ENCODE peak calls at places on chromosomes 5 and 9, in four cellular contexts. M, K, J and A are unnamed samples.

GRCh38 chr9:109190151-109190550 is 23.1 kb upstream of the FRRS1L start:
- DNase-seq in M (no peak), K (no peak), J (no peak), A (no peak)

GRCh38 chr5:82272957-82273356 is 5.2 kb downstream of the RPS23 start:
- DNase-seq in M (peak; percentile 14), K (no peak), J (no peak), A (no peak)

GRCh38 chr5:108642170-108642906 is 105.4 kb upstream of the FER start:
- DNase-seq in M (peak; percentile 61), K (peak; percentile 66), J (peak; percentile 82), A (peak; percentile 26)

GRCh38 chr5:106094128-106094726 is 1576.5 kb downstream of the EFNA5 start:
- DNase-seq in M (no peak), K (no peak), J (peak; percentile 80), A (no peak)

GRCh38 chr5:80568251-80568650 is 1.8 kb downstream of the ANKRD34B start:
- DNase-seq in M (no peak), K (no peak), J (no peak), A (no peak)

GRCh38 chr9:131179561-131180219 is 54.3 kb downstream of the NUP214 start:
- DNase-seq in M (peak; percentile 55), K (no peak), J (no peak), A (no peak)

GRCh38 chr5:92780057-92780456 is 801.0 kb downstream of the NR2F1-AS1 start:
- DNase-seq in M (no peak), K (no peak), J (no peak), A (no peak)

GRCh38 chr9:37922391-37923120 is 18.6 kb upstream of the SLC25A51 start:
- DNase-seq in M (no peak), K (no peak), J (no peak), A (no peak)

GRCh38 chr9:120344230-120344629 is 235.7 kb downstream of the CDK5RAP2 start:
- DNase-seq in M (no peak), K (no peak), J (no peak), A (no peak)

GRCh38 chr5:147037517-147038205 is 159.1 kb upstream of the PPP2R2B start:
- DNase-seq in M (no peak), K (no peak), J (peak; percentile 47), A (no peak)

GRCh38 chr9:6931913-6932312 is 174.1 kb downstream of the KDM4C start:
- DNase-seq in M (no peak), K (no peak), J (no peak), A (no peak)

GRCh38 chr5:72452515-72453259 is 54.5 kb downstream of the ZNF366 start:
- DNase-seq in M (no peak), K (peak; percentile 80), J (no peak), A (no peak)

GRCh38 chr5:8520922-8521321 is 652.0 kb downstream of the MTRR start:
- DNase-seq in M (no peak), K (no peak), J (no peak), A (no peak)

GRCh38 chr5:2093859-2094615 is 211.3 kb upstream of the IRX4 start:
- DNase-seq in M (no peak), K (no peak), J (no peak), A (no peak)

GRCh38 chr9:135814421-135814820 is 92.9 kb downstream of the CAMSAP1 start:
- DNase-seq in M (no peak), K (no peak), J (no peak), A (no peak)

GRCh38 chr9:101463397-101463796 is 27.8 kb upstream of the ALDOB start:
- DNase-seq in M (no peak), K (no peak), J (no peak), A (no peak)

GRCh38 chr5:68021185-68021584 is 194.4 kb upstream of the PIK3R1 start:
- DNase-seq in M (no peak), K (no peak), J (no peak), A (no peak)

GRCh38 chr9:86239053-86239770 is 20.2 kb downstream of the C9orf153 start:
- DNase-seq in M (no peak), K (no peak), J (no peak), A (no peak)

GRCh38 chr9:684055-684949 is 157.2 kb upstream of the DMRT1 start:
- DNase-seq in M (no peak), K (no peak), J (no peak), A (no peak)

GRCh38 chr5:155471027-155471426 is 457.5 kb downstream of the KIF4B start:
- DNase-seq in M (no peak), K (no peak), J (no peak), A (no peak)

GRCh38 chr9:16367605-16368424 is 502.7 kb downstream of the BNC2 start:
- DNase-seq in M (no peak), K (no peak), J (no peak), A (no peak)

GRCh38 chr5:102537011-102537410 is 38.2 kb upstream of the SLCO6A1 start:
- DNase-seq in M (no peak), K (no peak), J (no peak), A (no peak)

GRCh38 chr5:90494043-90494442 is 19.4 kb downstream of the POLR3G start:
- DNase-seq in M (no peak), K (no peak), J (no peak), A (no peak)

GRCh38 chr5:142982821-142983200 is 212.6 kb downstream of the ARHGAP26 start:
- DNase-seq in M (peak; percentile 30), K (no peak), J (peak; percentile 37), A (no peak)

DNA sequence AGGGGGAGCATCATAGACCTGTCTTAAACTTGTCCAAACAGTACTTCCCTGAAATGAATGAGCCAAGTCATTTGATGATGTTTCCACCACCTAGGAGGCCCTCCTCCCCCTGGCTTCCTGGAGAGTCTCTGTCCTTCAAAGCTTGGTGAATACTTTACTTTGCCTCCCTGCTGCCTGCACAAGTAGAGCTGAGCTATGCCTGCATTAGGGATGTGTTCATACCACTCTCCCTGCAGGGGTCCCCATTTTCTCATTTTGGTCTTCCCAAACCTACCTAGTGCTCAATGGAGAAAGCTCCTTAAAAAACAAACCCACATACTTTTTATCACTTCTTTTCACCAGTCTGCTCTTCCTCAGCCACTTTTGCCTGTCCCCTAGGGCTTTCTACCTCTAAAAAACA is 7.7 kb downstream of the CCNI2 start:
- DNase-seq in M (no peak), K (no peak), J (peak; percentile 31), A (no peak)
- TF ChIP-seq CTCF in M (no peak), K (no peak), J (no peak), A (no peak)

GRCh38 chr5:61567337-61567736 is 235.3 kb downstream of the ZSWIM6 start:
- DNase-seq in M (no peak), K (no peak), J (no peak), A (no peak)

GRCh38 chr5:61572959-61573358 is 240.9 kb downstream of the ZSWIM6 start:
- DNase-seq in M (no peak), K (no peak), J (no peak), A (no peak)

GRCh38 chr5:61575103-61575502 is 243.0 kb downstream of the ZSWIM6 start:
- DNase-seq in M (no peak), K (no peak), J (no peak), A (no peak)

GRCh38 chr5:61570767-61571166 is 238.7 kb downstream of the ZSWIM6 start:
- DNase-seq in M (no peak), K (no peak), J (no peak), A (no peak)

GRCh38 chr5:61569353-61569752 is 237.3 kb downstream of the ZSWIM6 start:
- DNase-seq in M (no peak), K (no peak), J (no peak), A (no peak)
- TF ChIP-seq CTCF in M (no peak), K (no peak), J (no peak), A (no peak)

GRCh38 chr5:14168793-14169262 is 25.7 kb downstream of the TRIO start:
- DNase-seq in M (no peak), K (no peak), J (no peak), A (no peak)

GRCh38 chr5:14171621-14172020 is 28.5 kb downstream of the TRIO start:
- DNase-seq in M (no peak), K (no peak), J (no peak), A (no peak)

GRCh38 chr5:14172149-14172795 is 29.1 kb downstream of the TRIO start:
- DNase-seq in M (no peak), K (no peak), J (no peak), A (no peak)

GRCh38 chr5:14173419-14174234 is 30.5 kb downstream of the TRIO start:
- DNase-seq in M (no peak), K (no peak), J (no peak), A (no peak)

GRCh38 chr5:14171091-14171490 is 27.9 kb downstream of the TRIO start:
- DNase-seq in M (no peak), K (no peak), J (no peak), A (no peak)
- TF ChIP-seq CTCF in M (no peak), K (no peak), J (no peak), A (no peak)

DNA sequence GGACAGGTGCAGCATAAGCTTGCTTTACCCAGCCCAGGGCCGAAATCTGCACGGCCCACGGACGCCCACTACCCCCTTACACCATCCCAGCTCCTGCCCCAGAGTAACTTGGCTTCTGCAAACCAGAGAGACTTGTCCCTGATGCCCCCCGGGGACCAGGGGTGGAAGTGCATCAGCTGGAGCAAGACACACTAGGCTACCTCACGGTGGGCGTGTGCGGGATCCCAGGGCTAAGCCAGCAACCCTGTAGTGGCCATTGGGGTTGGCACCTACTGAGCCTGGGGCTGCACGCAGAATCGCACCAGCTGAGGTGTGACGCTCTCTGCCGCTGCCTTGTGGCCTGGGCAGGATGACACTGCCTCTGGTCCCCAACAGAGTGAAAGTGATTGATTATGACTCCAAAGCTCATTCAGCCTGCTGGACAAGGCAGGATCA is 6.1 kb upstream of the ZNF79 start:
- DNase-seq in M (peak; percentile 37), K (no peak), J (peak; percentile 16), A (no peak)
- TF ChIP-seq CTCF in M (peak; percentile 22), K (no peak), J (no peak), A (peak; percentile 42)

DNA sequence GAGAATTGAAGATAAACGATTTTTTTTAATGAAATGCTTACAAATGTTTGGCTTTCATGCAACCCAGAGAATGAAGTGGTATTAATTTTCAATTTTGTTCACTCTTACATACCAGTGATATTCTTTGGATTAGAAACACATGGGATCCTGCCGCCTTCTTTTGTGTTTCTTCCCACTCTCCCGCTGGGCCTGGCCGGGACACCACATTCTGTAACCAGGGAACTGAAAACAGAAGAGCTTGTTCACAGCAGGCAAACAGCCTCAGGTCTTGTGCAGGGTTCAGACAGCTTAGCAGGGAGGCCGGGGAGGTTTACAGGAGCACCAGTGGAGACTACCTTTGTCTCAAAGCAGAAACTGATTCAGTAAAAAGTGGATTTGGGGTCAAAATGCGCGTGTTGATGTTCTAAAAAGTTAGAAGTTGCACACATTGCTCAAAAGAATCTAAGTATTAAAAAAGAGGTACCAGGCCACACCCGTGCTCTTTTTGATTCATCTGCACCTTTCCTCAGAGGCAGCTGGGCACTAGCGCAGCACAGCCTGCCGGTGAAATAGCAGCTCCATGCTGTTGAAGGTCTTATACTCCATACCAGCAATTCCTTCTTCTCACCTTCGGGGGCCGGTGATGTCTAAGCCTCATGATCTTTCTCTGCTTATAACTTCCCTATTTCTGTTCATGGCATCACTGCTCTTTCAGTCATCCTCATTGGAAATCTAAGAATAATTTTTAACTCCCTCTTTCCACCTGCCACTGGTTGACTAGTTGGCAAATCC is 67.1 kb downstream of the GRAMD2B start:
- DNase-seq in M (no peak), K (no peak), J (no peak), A (no peak)
- TF ChIP-seq CTCF in M (no peak), K (no peak), J (no peak), A (no peak)

DNA sequence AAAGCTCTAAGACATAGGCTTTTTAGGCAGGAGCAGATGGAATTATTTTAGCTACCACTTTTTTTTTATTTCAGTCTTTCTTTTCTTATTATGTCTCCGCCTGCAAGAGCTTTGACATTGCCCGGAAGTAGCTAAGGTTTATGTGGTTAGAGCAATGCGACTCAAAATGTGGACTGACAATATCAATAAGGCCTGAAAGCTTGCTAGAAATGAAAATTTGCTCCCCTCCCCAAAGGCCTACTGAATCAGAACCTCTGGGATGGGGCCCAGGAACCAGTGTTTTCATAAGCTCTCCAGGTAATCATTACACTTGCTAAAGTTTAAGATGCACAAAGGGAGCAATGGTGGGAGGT is 81.2 kb downstream of the SUSD1 start:
- DNase-seq in M (no peak), K (peak; percentile 4), J (no peak), A (no peak)
- TF ChIP-seq CTCF in M (no peak), K (no peak), J (no peak), A (no peak)